ENCODE peak calls at places on chromosomes 3 and 15, in five cellular contexts. I, E, M, A and C are unnamed samples.

GRCh38 chr3:473284-473800 is 276.8 kb downstream of the CHL1 start:
- DNase-seq in I (no peak), E (no peak), M (no peak), A (no peak), C (no peak)

GRCh38 chr3:105798381-105798934 is 70.4 kb downstream of the CBLB start:
- DNase-seq in I (no peak), E (peak; percentile 51), M (no peak), A (no peak), C (no peak)

GRCh38 chr3:50587806-50588758 is 18.8 kb downstream of the HEMK1 start:
- DNase-seq in I (no peak), E (peak; percentile 32), M (no peak), A (no peak), C (no peak)

GRCh38 chr3:169350228-169350627 is 313.3 kb downstream of the MECOM start:
- DNase-seq in I (no peak), E (no peak), M (no peak), A (no peak), C (no peak)

GRCh38 chr3:182567666-182568065 is 225.6 kb upstream of the ATP11B start:
- DNase-seq in I (no peak), E (no peak), M (no peak), A (no peak), C (no peak)

GRCh38 chr15:60582370-60583036 is 103.6 kb upstream of the ICE2 start:
- DNase-seq in I (no peak), E (no peak), M (no peak), A (no peak), C (no peak)

GRCh38 chr3:195540526-195540925 is 2.6 kb downstream of the PPP1R2 start:
- DNase-seq in I (no peak), E (no peak), M (no peak), A (no peak), C (no peak)

GRCh38 chr3:15948403-15948802 is 150.6 kb upstream of the ANKRD28 start:
- DNase-seq in I (no peak), E (no peak), M (no peak), A (no peak), C (no peak)

GRCh38 chr3:58144478-58145142 is 66.2 kb downstream of the DNASE1L3 start:
- DNase-seq in I (no peak), E (no peak), M (no peak), A (peak; percentile 51), C (no peak)

GRCh38 chr3:120568624-120569023 is 27.5 kb upstream of the NDUFB4 start:
- DNase-seq in I (no peak), E (no peak), M (no peak), A (no peak), C (no peak)

GRCh38 chr3:9198261-9198660 is 51.2 kb downstream of the SRGAP3 start:
- DNase-seq in I (no peak), E (no peak), M (no peak), A (no peak), C (no peak)

GRCh38 chr3:33658971-33659848 is 58.8 kb downstream of the CLASP2 start:
- DNase-seq in I (peak; percentile 79), E (peak; percentile 23), M (peak; percentile 70), A (peak; percentile 73), C (peak; percentile 76)

GRCh38 chr15:89775815-89776214 is 317 bp upstream of the MESP2 start:
- DNase-seq in I (no peak), E (no peak), M (no peak), A (no peak), C (peak; percentile 69)

GRCh38 chr15:89777073-89777820 is 1.1 kb downstream of the MESP2 start:
- DNase-seq in I (no peak), E (no peak), M (no peak), A (no peak), C (peak; percentile 72)

GRCh38 chr15:89777821-89778380 is 1.8 kb downstream of the MESP2 start:
- DNase-seq in I (no peak), E (no peak), M (no peak), A (no peak), C (peak; percentile 72)

GRCh38 chr15:89774492-89774891 is 1.6 kb upstream of the MESP2 start:
- DNase-seq in I (no peak), E (no peak), M (no peak), A (no peak), C (no peak)

DNA sequence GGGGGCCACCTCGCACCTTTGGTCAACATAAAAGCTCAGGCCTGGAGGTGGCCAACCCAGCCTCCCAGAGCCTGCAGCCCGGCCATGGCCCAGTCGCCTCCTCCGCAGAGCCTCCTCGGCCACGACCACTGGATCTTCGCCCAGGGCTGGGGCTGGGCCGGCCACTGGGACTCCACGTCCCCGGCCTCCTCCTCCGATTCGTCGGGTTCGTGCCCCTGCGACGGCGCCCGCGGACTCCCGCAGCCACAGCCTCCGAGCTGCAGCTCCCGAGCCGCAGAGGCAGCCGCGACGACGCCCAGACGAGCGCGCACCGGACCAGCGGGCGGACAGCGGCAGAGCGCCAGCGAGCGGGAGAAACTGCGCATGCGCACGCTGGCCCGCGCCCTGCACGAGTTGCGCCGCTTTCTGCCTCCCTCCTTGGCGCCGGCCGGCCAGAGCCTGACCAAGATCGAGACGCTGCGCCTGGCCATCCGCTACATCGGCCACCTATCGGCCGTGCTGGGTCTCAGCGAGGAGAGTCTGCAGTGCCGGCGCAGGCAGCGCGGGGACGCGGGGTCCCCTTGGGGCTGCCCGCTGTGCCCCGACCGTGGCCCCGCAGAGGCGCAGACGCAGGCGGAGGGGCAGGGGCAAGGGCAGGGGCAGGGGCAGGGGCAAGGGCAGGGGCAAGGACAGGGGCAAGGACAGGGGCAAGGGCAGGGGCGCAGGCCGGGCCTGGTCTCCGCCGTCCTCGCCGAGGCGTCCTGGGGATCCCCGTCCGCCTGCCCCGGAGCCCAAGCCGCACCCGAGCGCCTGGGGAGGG is at the start of gene MESP2:
- DNase-seq in I (peak; percentile 86), E (no peak), M (peak; percentile 87), A (peak; percentile 87), C (peak; percentile 84)
- TF ChIP-seq CTCF in I (peak; percentile 43), E (peak; percentile 12), M (peak; percentile 45), A (peak; percentile 44), C (peak; percentile 17)

DNA sequence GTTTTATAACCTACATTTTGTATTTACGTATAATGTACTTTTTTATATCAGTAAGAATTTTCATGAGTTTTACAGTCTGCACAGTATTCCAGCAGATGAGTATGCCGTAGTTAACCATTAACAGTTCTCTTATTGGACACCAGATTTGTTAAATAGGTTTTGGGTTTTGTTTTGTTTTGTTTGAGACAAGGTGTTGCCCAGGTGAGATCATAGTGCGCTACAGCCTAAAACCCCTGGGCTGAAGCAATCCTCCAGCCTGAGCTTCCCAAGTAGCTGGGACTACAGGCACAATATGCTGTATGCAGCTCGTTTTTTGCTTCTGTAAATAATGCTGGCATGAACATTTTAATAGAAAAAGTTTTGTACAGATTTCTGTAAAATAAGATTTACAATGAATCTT is 88.6 kb upstream of the CHD2 start:
- DNase-seq in I (no peak), E (no peak), M (no peak), A (peak; percentile 90), C (no peak)
- H3K4me3 ChIP-seq in I (no peak overlapping the region), E (peak overlapping the region; percentile 54), M (peak overlapping the region; percentile 67), A (no peak overlapping the region), C (peak overlapping the region; percentile 70)

GRCh38 chr3:20185364-20185732 is 658 bp downstream of the SGO1 start:
- DNase-seq in I (peak; percentile 3), E (no peak), M (no peak), A (no peak), C (no peak)

GRCh38 chr3:20194793-20195460 is 8.9 kb upstream of the SGO1 start:
- DNase-seq in I (no peak), E (no peak), M (no peak), A (no peak), C (no peak)

GRCh38 chr3:20185733-20186599 is at the start of gene SGO1:
- DNase-seq in I (peak; percentile 98), E (peak; percentile 97), M (peak; percentile 100), A (peak; percentile 100), C (peak; percentile 99)

GRCh38 chr3:20186600-20187004 is 596 bp upstream of the SGO1 start:
- DNase-seq in I (no peak), E (no peak), M (no peak), A (no peak), C (no peak)

DNA sequence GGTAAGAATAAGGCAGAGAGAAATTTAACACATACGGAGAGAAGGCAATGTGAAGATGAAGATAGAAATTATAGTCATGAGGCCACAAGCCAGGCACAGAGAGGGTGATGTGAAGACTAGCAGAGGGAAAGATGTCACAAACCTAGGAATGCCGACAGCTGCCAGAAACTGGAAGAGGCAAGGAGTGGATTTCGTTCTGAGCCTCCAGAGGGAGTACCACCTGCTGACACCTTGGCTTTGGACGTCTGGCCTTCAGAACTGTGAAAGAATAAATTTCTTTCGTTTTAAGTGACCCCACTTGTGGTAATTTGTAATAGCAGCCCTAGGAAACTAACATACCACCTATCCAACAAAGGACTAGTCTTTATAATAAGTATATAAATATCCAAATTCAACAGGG is 5.0 kb upstream of the SGO1 start:
- DNase-seq in I (no peak), E (no peak), M (no peak), A (no peak), C (no peak)
- TF ChIP-seq CTCF in I (no peak), E (no peak), M (no peak), A (no peak), C (no peak)

GRCh38 chr3:102512734-102513518 is 78.1 kb downstream of the ZPLD1 start:
- DNase-seq in I (no peak), E (no peak), M (no peak), A (no peak), C (no peak)
- H3K4me3 ChIP-seq in I (no peak overlapping the region), E (no peak overlapping the region), M (no peak overlapping the region), A (no peak overlapping the region), C (no peak overlapping the region)

GRCh38 chr3:86388848-86389247 is 602.1 kb downstream of the VGLL3 start:
- DNase-seq in I (no peak), E (no peak), M (no peak), A (no peak), C (no peak)
- TF ChIP-seq CTCF in I (no peak), E (no peak), M (no peak), A (no peak), C (no peak)